ENCODE peak calls at places on chromosomes 4 and X, in six cellular contexts. R is upper lobe of left lung, J is OCI-LY7, T is A549, D is bronchial epithelial cell, F is ovary. O is an unnamed sample.

GRCh38 chr4:159416073-159416472 is 313.2 kb downstream of the RAPGEF2 start:
- DNase-seq in J (no peak), D (peak; percentile 65), R (no peak), F (no peak), T (no peak), O (no peak)

GRCh38 chr4:119040711-119041185 is 94.9 kb upstream of the MYOZ2 start:
- DNase-seq in D (peak; percentile 62), J (no peak), R (no peak), T (no peak), F (no peak), O (no peak)

GRCh38 chr4:57989430-57989829 is 879.2 kb upstream of the IGFBP7 start:
- DNase-seq in F (no peak), J (no peak), R (no peak), T (no peak), D (no peak), O (no peak)

GRCh38 chr4:83217721-83218522 is 66.7 kb downstream of the COQ2 start:
- DNase-seq in J (peak; percentile 95), R (peak; percentile 56), T (no peak), F (no peak), D (peak; percentile 49), O (no peak)

GRCh38 chrX:40105016-40105790 is 7.4 kb upstream of the BCOR start:
- DNase-seq in T (peak; percentile 21), J (peak; percentile 74), F (peak; percentile 38), R (no peak), D (no peak), O (peak; percentile 65)

GRCh38 chr4:82469776-82470345 is 39.5 kb downstream of the ENOPH1 start:
- DNase-seq in R (no peak), D (peak; percentile 45), F (peak; percentile 32), T (no peak), J (no peak), O (no peak)

GRCh38 chr4:62243895-62244294 is 1043.8 kb downstream of the ADGRL3 start:
- DNase-seq in R (no peak), F (no peak), J (no peak), T (no peak), D (no peak), O (no peak)

GRCh38 chr4:25760518-25761157 is 102.2 kb downstream of the SEL1L3 start:
- DNase-seq in D (peak; percentile 11), R (no peak), T (no peak), F (no peak), J (no peak), O (no peak)

GRCh38 chrX:150365051-150365952 is 2.2 kb downstream of the MAMLD1 start:
- DNase-seq in R (peak; percentile 61), D (no peak), F (peak; percentile 78), T (peak; percentile 31), J (no peak), O (peak; percentile 85)

GRCh38 chr4:176191974-176192373 is 3.4 kb downstream of the SPATA4 start:
- DNase-seq in T (no peak), D (peak; percentile 17), F (no peak), R (no peak), J (no peak), O (no peak)

GRCh38 chr4:54318904-54319303 is 89.8 kb downstream of the PDGFRA start:
- DNase-seq in D (peak; percentile 30), T (peak; percentile 11), J (peak; percentile 56), F (no peak), R (no peak), O (no peak)

GRCh38 chr4:82865592-82865991 is 25.4 kb downstream of the SEC31A start:
- DNase-seq in R (peak; percentile 34), F (no peak), D (peak; percentile 98), J (no peak), T (no peak), O (no peak)

GRCh38 chr4:76709454-76709853 is 188.5 kb downstream of the SOWAHB start:
- DNase-seq in J (no peak), R (peak; percentile 29), T (no peak), F (no peak), D (no peak), O (no peak)

GRCh38 chrX:8632949-8633348 is 99.0 kb downstream of the ANOS1 start:
- DNase-seq in F (no peak), J (no peak), R (no peak), T (no peak), D (peak; percentile 5), O (no peak)

GRCh38 chr4:108385076-108385475 is 216.3 kb upstream of the LEF1 start:
- DNase-seq in F (no peak), J (no peak), R (no peak), T (no peak), D (no peak), O (no peak)

GRCh38 chr4:170030121-170030520 is 3.9 kb upstream of the MFAP3L start:
- DNase-seq in T (no peak), R (no peak), F (no peak), J (no peak), D (peak; percentile 49), O (no peak)

GRCh38 chr4:90582087-90582486 is 454.9 kb downstream of the CCSER1 start:
- DNase-seq in T (no peak), D (no peak), R (no peak), F (no peak), J (no peak), O (no peak)

GRCh38 chr4:129394635-129395034 is 298.7 kb downstream of the C4orf33 start:
- DNase-seq in F (no peak), T (no peak), J (no peak), R (no peak), D (no peak), O (no peak)

GRCh38 chr4:124851741-124852140 is 139.2 kb upstream of the ANKRD50 start:
- DNase-seq in T (no peak), R (no peak), F (no peak), D (peak; percentile 13), J (no peak), O (no peak)

GRCh38 chr4:128463006-128463405 is 175.4 kb upstream of the PGRMC2 start:
- DNase-seq in T (no peak), J (no peak), F (no peak), R (no peak), D (no peak), O (no peak)

GRCh38 chr4:7306021-7306420 is 113.7 kb downstream of the SORCS2 start:
- DNase-seq in R (no peak), F (no peak), D (no peak), T (no peak), J (no peak), O (no peak)

GRCh38 chrX:2351321-2351720 is 149.5 kb downstream of the DHRSX start:
- DNase-seq in J (no peak), F (no peak), T (peak; percentile 48), D (peak; percentile 51), R (no peak), O (no peak)

GRCh38 chr4:79678472-79679202 is 270.6 kb upstream of the GK2 start:
- DNase-seq in R (no peak), T (no peak), J (no peak), D (no peak), F (peak; percentile 11), O (no peak)

GRCh38 chrX:109089359-109089758 is 353.0 kb upstream of the IRS4 start:
- DNase-seq in T (no peak), R (no peak), J (no peak), D (no peak), F (no peak), O (no peak)

GRCh38 chrX:118503260-118504041 is 7.8 kb downstream of the DOCK11 start:
- DNase-seq in T (no peak), D (no peak), R (no peak), F (no peak), J (no peak), O (no peak)

GRCh38 chrX:42678133-42678532 is 99.8 kb downstream of the PPP1R2C start:
- DNase-seq in F (no peak), T (no peak), J (peak; percentile 12), D (peak; percentile 17), R (no peak), O (no peak)

GRCh38 chr4:151561551-151562256 is 152.7 kb downstream of the FHIP1A start:
- DNase-seq in F (no peak), T (no peak), J (no peak), R (no peak), D (no peak), O (no peak)

GRCh38 chr4:155403886-155404285 is 27.1 kb upstream of the MAP9 start:
- DNase-seq in T (peak; percentile 6), F (no peak), R (no peak), J (no peak), D (peak; percentile 68), O (no peak)
- TF ChIP-seq CTCF in T (peak; percentile 53), F (no peak), R (peak; percentile 9), J (peak; percentile 25), D (peak; percentile 5), O (no peak)

DNA sequence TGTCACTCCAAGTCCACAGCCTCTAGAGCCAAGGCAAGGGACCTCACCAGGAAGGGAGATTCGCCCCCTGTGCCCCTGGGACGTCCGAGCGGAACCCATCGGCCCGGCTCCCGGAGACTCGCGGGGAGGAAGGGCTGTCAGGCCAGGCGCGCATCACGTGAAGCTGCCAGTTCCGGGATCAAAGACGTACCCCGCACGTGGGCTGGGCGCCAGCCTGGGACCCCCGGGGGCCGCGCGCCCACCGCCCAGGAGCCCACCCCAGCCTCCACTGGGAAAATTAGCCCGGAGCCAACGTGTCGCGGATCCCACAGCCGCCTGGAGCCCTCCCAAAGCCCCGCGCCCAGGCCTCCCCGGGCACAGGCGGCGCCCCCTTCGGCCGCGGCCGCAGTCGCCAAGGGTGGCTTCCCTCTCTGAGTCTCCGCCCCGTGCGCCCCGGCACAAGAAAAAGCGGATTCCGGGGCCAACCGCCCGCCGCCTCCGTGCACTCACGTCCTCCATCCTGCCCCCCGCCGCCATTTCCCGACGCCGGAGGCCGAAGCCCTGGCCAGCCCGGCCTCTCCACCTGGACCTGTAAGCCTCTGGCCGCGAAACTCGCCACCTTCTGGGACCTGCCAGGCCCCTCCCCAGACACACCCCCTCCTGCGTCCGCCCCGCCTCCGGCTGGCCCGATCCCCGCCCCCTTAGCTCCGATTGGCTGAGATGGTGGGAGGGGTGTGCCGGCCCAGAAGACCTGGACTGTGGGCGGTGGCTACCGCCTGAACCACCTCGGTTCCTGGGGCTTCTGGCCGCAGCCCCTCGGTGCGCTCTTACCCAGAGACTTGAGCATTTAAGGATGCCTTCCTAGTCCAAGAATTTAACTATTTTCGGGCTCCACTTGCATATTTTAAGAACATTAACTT is at the start of gene TMEM192:
- DNase-seq in D (peak; percentile 79), F (peak; percentile 94), T (peak; percentile 72), R (peak; percentile 97), J (peak; percentile 90), O (peak; percentile 96)
- TF ChIP-seq CTCF in D (peak; percentile 44), F (peak; percentile 42), T (no peak), R (peak; percentile 68), J (peak; percentile 54), O (no peak)

GRCh38 chr4:164716901-164717300 is 37.0 kb upstream of the SMIM31 start:
- DNase-seq in R (no peak), J (peak; percentile 4), T (no peak), D (peak; percentile 4), F (no peak), O (no peak)
- TF ChIP-seq CTCF in R (no peak), J (peak; percentile 45), T (no peak), D (peak; percentile 30), F (no peak), O (peak; percentile 13)

DNA sequence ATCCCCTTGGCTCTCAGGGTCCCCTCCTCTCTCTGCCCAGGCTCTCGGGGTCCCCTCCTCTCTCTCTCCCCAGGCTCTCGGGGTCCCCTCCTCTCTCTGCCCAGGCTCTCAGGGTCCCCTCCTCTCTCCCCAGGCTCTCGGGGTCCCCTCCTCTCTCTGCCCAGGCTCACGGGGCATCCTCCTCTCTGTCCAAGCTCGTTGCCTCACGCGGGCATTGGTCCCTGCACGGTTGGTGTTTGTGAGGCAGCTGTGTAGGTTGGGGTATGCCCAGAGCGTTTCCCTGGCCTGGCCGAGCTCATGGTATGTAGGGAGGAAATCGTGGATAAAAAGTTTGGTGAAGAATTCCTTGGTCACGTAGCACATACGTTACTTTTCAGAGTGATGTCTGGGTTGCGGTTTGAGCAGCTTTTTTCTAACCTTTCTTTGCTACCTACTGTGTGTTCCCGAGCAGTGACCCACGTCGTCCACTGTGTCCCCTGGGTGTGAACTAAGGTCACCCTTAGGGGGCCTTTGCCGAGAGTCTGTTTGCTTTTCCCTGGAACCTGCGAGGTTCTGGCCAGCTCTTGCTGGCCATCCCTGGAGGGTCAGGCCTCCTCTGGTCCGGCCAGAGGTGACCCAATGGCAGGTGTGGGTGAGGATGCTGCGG is 36.6 kb downstream of the PCGF3 start:
- DNase-seq in F (no peak), D (no peak), R (no peak), J (no peak), T (no peak), O (no peak)
- TF ChIP-seq CTCF in F (no peak), D (no peak), R (no peak), J (no peak), T (no peak), O (no peak)

O was measured in glutamatergic neuron.